ENCODE peak calls at places on chromosome 11, in nine cellular contexts. C, V, G, F, X, R, A, P and H are unnamed samples.
A peak's percentile ranks its signal among the peaks of the same experiment; 100 is the strongest.

GRCh38 chr11:1083621-1084551 is 9.2 kb downstream of the MUC2 start:
- DNase-seq in R (no peak), X (no peak), V (no peak), C (no peak), P (no peak), F (no peak), A (no peak), G (no peak), H (no peak)

GRCh38 chr11:64092119-64092760 is 56.5 kb downstream of the FLRT1 start:
- DNase-seq in F (no peak), X (no peak), A (no peak), P (no peak), G (peak; percentile 82), V (no peak), R (no peak), C (no peak), H (no peak)

GRCh38 chr11:85955531-85955930 is 100.3 kb downstream of the CCDC83 start:
- DNase-seq in V (no peak), R (no peak), C (no peak), F (no peak), P (no peak), X (no peak), G (no peak), A (peak; percentile 79), H (no peak)

GRCh38 chr11:111438846-111439520 is 59.9 kb upstream of the POU2AF1 start:
- DNase-seq in A (no peak), X (no peak), P (no peak), R (no peak), F (no peak), C (no peak), G (no peak), V (no peak), H (no peak)

GRCh38 chr11:60923800-60924109 is 505 bp upstream of the TMEM132A start:
- DNase-seq in C (no peak), A (no peak), X (no peak), R (no peak), P (no peak), V (no peak), F (no peak), G (no peak), H (no peak)

GRCh38 chr11:61805146-61805545 is 11.7 kb downstream of the FADS1 start:
- DNase-seq in R (no peak), X (no peak), P (no peak), V (no peak), F (no peak), A (no peak), G (no peak), C (no peak), H (no peak)

GRCh38 chr11:108571001-108571400 is 22.6 kb downstream of the EXPH5 start:
- DNase-seq in G (no peak), P (no peak), V (no peak), F (no peak), A (no peak), C (no peak), X (no peak), R (no peak), H (no peak)

GRCh38 chr11:63961608-63962412 is 12.6 kb upstream of the COX8A start:
- DNase-seq in P (no peak), X (no peak), G (no peak), V (peak; percentile 34), F (peak; percentile 96), A (peak; percentile 33), R (no peak), C (no peak), H (no peak)

GRCh38 chr11:18698341-18699268 is at the start of gene TMEM86A:
- DNase-seq in F (peak; percentile 92), V (peak; percentile 87), P (peak; percentile 86), A (peak; percentile 64), C (peak; percentile 87), G (peak; percentile 91), R (peak; percentile 88), X (peak; percentile 97), H (no peak)

GRCh38 chr11:102318469-102318868 is 1.2 kb downstream of the BIRC3 start:
- DNase-seq in P (peak; percentile 42), V (no peak), X (no peak), C (no peak), F (no peak), R (peak; percentile 54), A (no peak), G (no peak), H (no peak)

GRCh38 chr11:75498556-75499255 is 27.0 kb downstream of the GDPD5 start:
- DNase-seq in C (no peak), R (no peak), P (no peak), X (no peak), F (no peak), G (no peak), V (no peak), A (peak; percentile 14), H (no peak)

GRCh38 chr11:123560001-123560400 is 94.4 kb downstream of the SCN3B start:
- DNase-seq in X (no peak), C (no peak), G (peak; percentile 93), V (no peak), P (no peak), F (peak; percentile 86), R (no peak), A (peak; percentile 75), H (no peak)

GRCh38 chr11:102760355-102761035 is 19.9 kb downstream of the MMP10 start:
- DNase-seq in V (peak; percentile 9), X (peak; percentile 23), F (peak; percentile 63), C (no peak), R (no peak), G (peak; percentile 7), A (peak; percentile 97), P (no peak), H (peak; percentile 41)

GRCh38 chr11:14480716-14481115 is 18.9 kb downstream of the COPB1 start:
- DNase-seq in V (no peak), F (no peak), C (no peak), R (no peak), A (no peak), P (no peak), G (no peak), X (no peak), H (no peak)

GRCh38 chr11:95515379-95515778 is 274.2 kb downstream of the FAM76B start:
- DNase-seq in F (no peak), G (no peak), R (no peak), C (no peak), V (no peak), P (no peak), A (peak; percentile 47), X (no peak), H (no peak)

GRCh38 chr11:120446802-120447201 is 64.7 kb upstream of the GRIK4 start:
- DNase-seq in F (no peak), A (no peak), P (no peak), G (no peak), R (no peak), X (no peak), C (no peak), V (no peak), H (no peak)

GRCh38 chr11:84117394-84117793 is 831.2 kb upstream of the CCDC90B start:
- DNase-seq in P (no peak), F (no peak), V (no peak), G (no peak), R (no peak), X (no peak), A (no peak), C (no peak), H (no peak)

GRCh38 chr11:10913075-10913474 is 55.2 kb upstream of the ZBED5 start:
- DNase-seq in R (no peak), C (no peak), P (no peak), G (no peak), X (no peak), V (no peak), A (no peak), F (no peak), H (no peak)

GRCh38 chr11:2844116-2844515 is 41.5 kb downstream of the CDKN1C start:
- DNase-seq in V (no peak), A (no peak), X (no peak), G (no peak), C (no peak), R (no peak), P (no peak), F (no peak), H (no peak)

GRCh38 chr11:101996106-101996505 is 51.1 kb upstream of the CFAP300 start:
- DNase-seq in R (no peak), V (no peak), X (no peak), G (no peak), A (no peak), P (no peak), C (no peak), F (no peak), H (no peak)

GRCh38 chr11:103803062-103803461 is 233.4 kb upstream of the DDI1 start:
- DNase-seq in A (peak; percentile 72), V (no peak), X (no peak), P (no peak), G (no peak), R (no peak), C (no peak), F (no peak), H (no peak)

GRCh38 chr11:67302571-67303131 is 679 bp upstream of the SSH3 start:
- DNase-seq in G (no peak), X (no peak), F (peak; percentile 66), V (peak; percentile 83), P (no peak), A (peak; percentile 23), C (no peak), R (no peak), H (no peak)

GRCh38 chr11:95910638-95911368 is 13.1 kb downstream of the MTMR2 start:
- DNase-seq in X (no peak), R (no peak), G (no peak), P (no peak), F (no peak), C (no peak), A (no peak), V (no peak), H (no peak)

GRCh38 chr11:33135216-33135615 is 26.1 kb downstream of the CSTF3 start:
- DNase-seq in A (peak; percentile 72), F (no peak), C (no peak), R (no peak), V (no peak), X (no peak), G (no peak), P (no peak), H (no peak)

GRCh38 chr11:30741039-30741550 is 154.9 kb upstream of the MPPED2 start:
- DNase-seq in A (no peak), X (no peak), G (no peak), R (no peak), F (peak; percentile 17), C (no peak), V (no peak), P (no peak), H (peak; percentile 24)

GRCh38 chr11:32310218-32310601 is 125.1 kb downstream of the WT1 start:
- DNase-seq in F (no peak), P (no peak), V (no peak), R (no peak), C (no peak), G (no peak), A (no peak), X (no peak), H (no peak)

GRCh38 chr11:77206264-77207018 is 78.4 kb downstream of the MYO7A start:
- DNase-seq in G (no peak), P (peak; percentile 5), R (no peak), A (no peak), F (no peak), C (no peak), V (peak; percentile 37), X (no peak), H (no peak)

GRCh38 chr11:15507592-15507991 is 392.9 kb downstream of the INSC start:
- DNase-seq in C (no peak), V (no peak), P (no peak), X (no peak), R (no peak), G (no peak), A (no peak), F (peak; percentile 89), H (no peak)

GRCh38 chr11:115453158-115453557 is 51.1 kb downstream of the CADM1 start:
- DNase-seq in F (no peak), V (no peak), G (no peak), C (no peak), P (no peak), A (no peak), R (no peak), X (no peak), H (no peak)

GRCh38 chr11:22920939-22921565 is 60.8 kb upstream of the CCDC179 start:
- DNase-seq in P (no peak), C (no peak), V (peak; percentile 57), F (peak; percentile 77), A (peak; percentile 69), R (no peak), X (peak; percentile 6), G (peak; percentile 3), H (peak; percentile 12)

GRCh38 chr11:33631749-33632091 is 68.9 kb downstream of the C11orf91 start:
- DNase-seq in G (no peak), F (no peak), C (no peak), A (no peak), R (no peak), X (no peak), V (no peak), P (no peak), H (no peak)